ENCODE peak calls at places on chromosomes 11 and 22, in six cellular contexts. R, U, B, D, J and P are unnamed samples.

GRCh38 chr11:9787981-9788521 is 124.2 kb downstream of the SWAP70 start:
- DNase-seq in J (no peak), R (no peak), B (no peak), D (no peak), U (no peak), P (no peak)

GRCh38 chr11:96199563-96200025 is 143.4 kb downstream of the MAML2 start:
- DNase-seq in J (peak), U (no peak), D (no peak), R (no peak), B (no peak), P (peak)

GRCh38 chr11:57643802-57644201 is 5.9 kb downstream of the YPEL4 start:
- DNase-seq in U (no peak), D (no peak), R (no peak), B (no peak), J (no peak), P (no peak)

GRCh38 chr11:126049159-126049558 is 13.5 kb downstream of the CDON start:
- DNase-seq in J (no peak), B (no peak), D (no peak), R (no peak), U (no peak), P (no peak)

GRCh38 chr11:49208006-49208721 is at the start of gene FOLH1:
- DNase-seq in D (no peak), B (no peak), J (peak), R (peak), U (no peak), P (no peak)

GRCh38 chr11:71309611-71310010 is 57.2 kb upstream of the SHANK2 start:
- DNase-seq in U (no peak), J (no peak), B (no peak), R (peak), D (no peak), P (no peak)

GRCh38 chr11:113023228-113023627 is 62.0 kb downstream of the NCAM1 start:
- DNase-seq in J (no peak), U (no peak), B (no peak), D (no peak), R (no peak), P (no peak)

GRCh38 chr11:87127131-87127530 is 89.4 kb downstream of the TMEM135 start:
- DNase-seq in R (no peak), U (no peak), B (no peak), J (no peak), D (no peak), P (no peak)

GRCh38 chr11:88552377-88553029 is 215.0 kb upstream of the CTSC start:
- DNase-seq in B (peak), U (no peak), D (peak), J (peak), R (peak), P (peak)

GRCh38 chr11:2524446-2525165 is 79.8 kb downstream of the KCNQ1 start:
- DNase-seq in U (no peak), J (no peak), D (no peak), B (no peak), R (no peak), P (no peak)

GRCh38 chr22:23403152-23403719 is 176.9 kb downstream of the IGLL1 start:
- DNase-seq in D (no peak), U (no peak), B (no peak), R (no peak), J (no peak), P (no peak)

GRCh38 chr22:27385261-27385998 is 416.1 kb downstream of the MN1 start:
- DNase-seq in J (no peak), D (no peak), B (no peak), R (no peak), U (no peak), P (no peak)

GRCh38 chr11:92662580-92662979 is 306.9 kb upstream of the MTNR1B start:
- DNase-seq in B (no peak), R (no peak), U (no peak), J (no peak), D (no peak), P (no peak)

GRCh38 chr11:35483131-35483800 is 42.1 kb downstream of the PAMR1 start:
- DNase-seq in B (no peak), U (no peak), D (no peak), J (no peak), R (no peak), P (no peak)

GRCh38 chr11:1101318-1102089 is 26.8 kb downstream of the MUC2 start:
- DNase-seq in R (no peak), D (no peak), J (no peak), B (no peak), U (no peak), P (no peak)

GRCh38 chr11:31414338-31414737 is 44.7 kb downstream of the DNAJC24 start:
- DNase-seq in J (no peak), B (no peak), U (no peak), D (no peak), R (no peak), P (no peak)

GRCh38 chr11:1523077-1523476 is 36.5 kb upstream of the MOB2 start:
- DNase-seq in J (no peak), U (no peak), D (no peak), R (no peak), B (no peak), P (no peak)

GRCh38 chr11:1540074-1540473 is 32.0 kb downstream of the DUSP8 start:
- DNase-seq in J (no peak), B (no peak), U (no peak), D (no peak), R (no peak), P (no peak)

GRCh38 chr22:38697055-38697980 is 3.4 kb downstream of the JOSD1 start:
- DNase-seq in J (no peak), R (no peak), B (no peak), D (no peak), U (no peak), P (no peak)

GRCh38 chr11:119474682-119475596 is 52.0 kb upstream of the THY1 start:
- DNase-seq in D (peak), R (peak), J (peak), U (peak), B (peak), P (no peak)

GRCh38 chr11:91921974-91922373 is 302.6 kb upstream of the FAT3 start:
- DNase-seq in R (no peak), D (no peak), J (no peak), B (no peak), U (no peak), P (no peak)

GRCh38 chr11:118887219-118887618 is 3.5 kb downstream of the CXCR5 start:
- DNase-seq in B (no peak), D (no peak), J (no peak), U (no peak), R (no peak), P (no peak)

GRCh38 chr11:72831521-72832300 is 17.5 kb downstream of the ATG16L2 start:
- DNase-seq in D (peak), J (peak), R (peak), B (no peak), U (peak), P (no peak)

GRCh38 chr11:75816561-75817239 is 1.7 kb downstream of the UVRAG start:
- DNase-seq in R (no peak), U (no peak), D (peak), J (no peak), B (no peak), P (no peak)

GRCh38 chr11:70705097-70705496 is 306.8 kb downstream of the CTTN start:
- DNase-seq in B (no peak), J (no peak), U (no peak), D (no peak), R (no peak), P (no peak)